ENCODE peak calls at places on chromosomes 5 and 9, in five cellular contexts. K is upper lobe of left lung; Z is hepatocyte; B is CD8-positive, alpha-beta T cell; C is left lung. W is an unnamed sample. For H3K9me3, the result is how much of the 10 kb centered on the place peaks cover.

GRCh38 chr5:160693831-160694473 is 158.1 kb downstream of the ATP10B start:
- DNase-seq in K (no peak), Z (peak), B (no peak), C (no peak), W (no peak)

GRCh38 chr9:130268521-130269131 is 3.1 kb downstream of the HMCN2 start:
- DNase-seq in K (no peak), Z (no peak), B (no peak), C (no peak), W (no peak)

GRCh38 chr5:143051244-143052058 is 281.3 kb downstream of the ARHGAP26 start:
- DNase-seq in K (no peak), Z (peak), B (no peak), C (no peak), W (no peak)

GRCh38 chr9:113528088-113528487 is 64.6 kb downstream of the RGS3 start:
- DNase-seq in K (no peak), Z (no peak), B (no peak), C (no peak), W (no peak)

GRCh38 chr9:132283863-132284262 is 70.9 kb downstream of the SETX start:
- DNase-seq in K (no peak), Z (no peak), B (no peak), C (no peak), W (no peak)

GRCh38 chr5:40198736-40199135 is 481.0 kb upstream of the PTGER4 start:
- DNase-seq in K (no peak), Z (no peak), B (no peak), C (no peak), W (no peak)

GRCh38 chr9:101387871-101388506 is 3.2 kb upstream of the BAAT start:
- DNase-seq in K (no peak), Z (peak), B (no peak), C (no peak), W (no peak)

GRCh38 chr5:39148983-39149534 is 70.3 kb downstream of the FYB1 start:
- DNase-seq in K (no peak), Z (no peak), B (no peak), C (no peak), W (no peak)

GRCh38 chr5:97102010-97102470 is 40.4 kb downstream of the LIX1 start:
- DNase-seq in K (peak), Z (peak), B (no peak), C (no peak), W (no peak)

GRCh38 chr5:39506216-39506615 is 81.4 kb upstream of the DAB2 start:
- DNase-seq in K (no peak), Z (no peak), B (no peak), C (peak), W (no peak)

GRCh38 chr5:95984287-95984938 is 22.8 kb upstream of the ELL2 start:
- DNase-seq in K (no peak), Z (no peak), B (no peak), C (no peak), W (no peak)

GRCh38 chr5:124706729-124707361 is 39.6 kb downstream of the ZNF608 start:
- DNase-seq in K (no peak), Z (peak), B (no peak), C (peak), W (no peak)

GRCh38 chr9:131747352-131747751 is 7.5 kb upstream of the RAPGEF1 start:
- DNase-seq in K (no peak), Z (peak), B (no peak), C (no peak), W (no peak)

DNA sequence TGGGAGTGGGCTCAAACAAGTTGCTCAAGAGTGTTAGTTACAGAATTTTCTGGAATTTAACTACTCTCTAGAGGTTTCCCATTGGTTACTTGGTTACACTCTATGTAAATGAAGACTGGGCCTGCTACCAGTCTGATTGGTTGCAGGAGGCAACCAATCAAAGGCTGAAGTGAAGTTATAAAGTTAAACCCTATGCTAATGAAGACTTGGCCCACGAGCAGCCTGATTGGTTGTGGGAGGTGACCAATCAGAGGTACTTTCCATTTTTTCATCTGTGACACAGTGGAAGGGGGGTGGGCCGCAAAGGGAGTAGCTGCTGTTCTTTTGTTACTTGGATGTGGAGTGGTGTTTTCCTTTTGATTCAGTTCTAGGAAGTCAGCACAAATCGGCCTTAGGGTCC is 69.4 kb downstream of the CACNA1B start:
- DNase-seq in K (no peak), Z (no peak), B (no peak), C (no peak), W (no peak)
- H3K9me3 ChIP-seq in K (under half), Z (under half), B (under half), C (under half), W (under half)

GRCh38 chr9:135170535-135170934 is 83.1 kb downstream of the OLFM1 start:
- DNase-seq in K (no peak), Z (no peak), B (no peak), C (no peak), W (no peak)
- H3K9me3 ChIP-seq in K (under half), Z (under half), B (under half), C (under half), W (under half)

GRCh38 chr5:54669285-54669684 is 151.7 kb downstream of the SNX18 start:
- DNase-seq in K (no peak), Z (no peak), B (no peak), C (no peak), W (no peak)

GRCh38 chr5:54667136-54667535 is 149.6 kb downstream of the SNX18 start:
- DNase-seq in K (no peak), Z (no peak), B (no peak), C (no peak), W (no peak)

GRCh38 chr5:54669845-54670635 is 152.5 kb downstream of the SNX18 start:
- DNase-seq in K (no peak), Z (no peak), B (no peak), C (no peak), W (no peak)

GRCh38 chr5:54671111-54671531 is 153.6 kb downstream of the SNX18 start:
- DNase-seq in K (no peak), Z (no peak), B (no peak), C (no peak), W (no peak)

DNA sequence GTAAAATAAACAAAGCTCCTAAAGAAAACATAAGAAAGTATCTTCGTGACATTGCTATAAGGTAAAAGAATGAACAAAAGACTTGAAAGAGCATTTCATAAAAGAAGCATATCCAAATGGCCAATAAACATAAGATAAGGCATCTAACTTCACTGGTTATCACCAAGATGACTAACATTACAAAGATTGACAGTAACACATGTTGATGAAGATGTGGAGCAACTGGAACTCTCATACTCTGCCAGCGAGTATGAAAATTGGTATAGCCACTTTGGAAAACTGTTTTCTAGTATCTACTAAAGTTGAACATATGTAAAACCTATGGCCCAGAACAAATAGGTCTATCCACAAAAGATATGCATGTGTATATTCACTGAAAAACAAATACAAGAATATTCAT is 150.5 kb downstream of the SNX18 start:
- DNase-seq in K (no peak), Z (no peak), B (no peak), C (no peak), W (no peak)
- H3K9me3 ChIP-seq in K (under half), Z (under half), B (under half), C (under half), W (under half)

GRCh38 chr5:179268399-179268952 is 76.8 kb downstream of the ADAMTS2 start:
- DNase-seq in K (peak), Z (no peak), B (no peak), C (peak), W (no peak)

GRCh38 chr5:179266291-179267070 is 78.8 kb downstream of the ADAMTS2 start:
- DNase-seq in K (no peak), Z (peak), B (no peak), C (peak), W (no peak)

GRCh38 chr5:179265529-179266290 is 79.6 kb downstream of the ADAMTS2 start:
- DNase-seq in K (peak), Z (peak), B (no peak), C (peak), W (no peak)

GRCh38 chr5:179267671-179268071 is 77.6 kb downstream of the ADAMTS2 start:
- DNase-seq in K (no peak), Z (no peak), B (no peak), C (peak), W (no peak)

DNA sequence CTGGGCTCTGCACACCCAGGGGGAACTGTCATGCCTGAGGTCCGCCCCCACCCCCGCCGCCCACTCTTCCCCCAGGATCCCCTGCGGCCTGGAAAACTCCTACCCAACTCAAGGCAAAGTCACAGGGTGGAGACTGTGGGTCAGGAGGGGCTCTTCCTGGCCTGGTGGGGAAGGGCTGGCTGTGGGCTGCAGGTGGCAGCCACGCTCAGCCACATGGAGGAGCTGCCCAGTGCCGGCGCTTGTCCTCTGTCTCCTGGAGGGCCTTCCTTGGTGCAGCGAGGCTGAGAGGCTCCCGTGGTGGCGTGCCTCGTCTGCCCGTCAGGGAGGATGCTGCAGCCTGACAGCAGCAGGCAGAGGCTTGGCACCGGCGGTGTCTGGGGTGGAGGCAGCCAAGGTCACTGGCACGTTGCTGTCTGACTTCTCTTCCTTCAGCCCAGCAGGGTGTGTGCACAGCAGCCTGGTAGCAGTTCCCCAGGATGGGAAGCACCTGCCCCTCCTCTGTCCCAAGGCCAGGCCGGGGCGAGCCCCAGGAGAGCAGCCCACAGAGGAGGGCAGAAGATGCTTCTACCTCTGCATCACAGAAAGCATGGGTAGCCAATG is 78.1 kb downstream of the ADAMTS2 start:
- DNase-seq in K (peak), Z (peak), B (no peak), C (peak), W (no peak)
- H3K9me3 ChIP-seq in K (under half), Z (under half), B (under half), C (under half), W (under half)

DNA sequence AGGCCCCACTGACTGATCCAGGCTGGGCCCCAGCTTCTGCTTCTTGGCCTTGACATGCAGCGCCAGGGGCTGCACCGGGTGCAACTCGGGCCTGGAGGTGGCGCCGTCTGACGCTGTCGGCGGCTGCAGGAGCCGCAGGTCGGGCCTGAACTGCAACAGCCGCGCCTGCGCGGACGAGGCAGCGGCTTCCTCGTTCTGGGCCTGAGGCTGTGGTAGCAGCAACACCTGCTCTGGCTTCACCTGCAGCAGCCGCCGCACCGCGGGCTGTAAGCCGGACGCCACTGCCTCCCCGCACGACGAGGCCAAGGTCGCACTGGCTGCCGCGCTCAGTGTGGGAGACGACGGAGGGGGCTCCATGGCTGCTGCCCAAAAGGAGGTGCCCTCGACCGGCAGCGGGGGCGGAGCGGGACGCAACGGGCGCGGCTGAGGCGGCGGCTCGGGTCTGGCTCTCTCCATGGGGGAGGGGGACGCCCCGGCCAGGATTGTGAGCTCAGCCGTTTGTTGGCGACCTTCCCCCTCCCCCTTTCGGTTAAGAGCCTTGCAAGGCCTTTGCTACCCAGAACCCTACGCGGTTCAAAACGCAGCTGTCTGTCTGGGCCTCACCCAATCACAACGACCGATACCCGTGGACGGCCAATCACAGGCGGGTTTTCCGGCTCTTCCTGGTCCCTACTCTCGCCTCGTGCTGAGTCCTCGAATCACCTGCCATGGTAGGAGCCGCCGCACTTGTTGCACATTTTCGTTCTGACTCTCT is 438 bp downstream of the SOX30 start:
- DNase-seq in K (peak), Z (no peak), B (peak), C (peak), W (peak)
- H3K9me3 ChIP-seq in K (under half), Z (under half), B (under half), C (under half), W (under half)

GRCh38 chr5:37478495-37478894 is 99.4 kb downstream of the WDR70 start:
- DNase-seq in K (no peak), Z (no peak), B (no peak), C (no peak), W (no peak)
- H3K9me3 ChIP-seq in K (under half), Z (under half), B (under half), C (under half), W (under half)

DNA sequence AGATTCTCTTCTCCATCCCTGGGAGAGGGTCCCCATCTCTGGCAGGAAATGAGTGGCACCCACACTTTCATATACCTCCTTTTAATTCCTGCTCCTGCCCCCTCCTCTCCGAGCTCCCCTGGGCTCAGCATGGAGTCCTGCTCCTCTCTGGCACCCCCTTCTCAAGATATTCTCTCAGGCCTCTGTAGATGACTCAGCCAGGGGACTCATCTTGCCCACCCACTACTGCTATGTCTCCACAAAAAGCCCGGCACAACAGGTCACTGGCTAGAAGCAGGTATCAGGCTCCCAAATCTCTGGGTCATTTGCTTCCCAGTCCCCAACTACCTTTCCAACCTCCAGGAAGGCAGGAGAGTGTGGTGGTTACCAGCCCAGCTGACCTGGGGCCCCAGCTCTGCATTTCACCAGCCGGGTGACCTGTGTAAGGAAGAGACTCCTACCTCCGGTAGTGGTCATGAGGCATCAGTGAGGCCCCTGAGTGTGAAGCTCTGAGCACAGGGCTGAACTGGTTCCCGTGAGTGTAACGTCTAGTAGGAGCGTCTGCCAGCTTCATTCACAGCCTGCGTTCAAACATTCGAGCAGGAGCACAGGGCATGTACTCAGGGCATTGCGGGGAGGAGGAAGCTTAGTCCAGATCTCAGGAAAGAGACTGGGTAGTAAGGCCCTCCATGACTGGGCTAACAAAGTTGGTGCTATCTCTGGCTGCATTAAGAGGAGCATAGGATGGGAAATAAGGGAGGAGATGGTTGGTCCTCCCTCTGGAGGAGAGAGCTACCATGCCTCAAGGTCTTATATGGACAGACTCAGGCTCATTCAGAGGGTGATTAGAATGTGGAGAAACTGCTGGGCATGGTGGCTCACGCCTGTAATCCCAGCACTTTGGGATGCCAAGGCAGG is 63.7 kb downstream of the LMX1B start:
- DNase-seq in K (no peak), Z (no peak), B (no peak), C (no peak), W (no peak)
- H3K9me3 ChIP-seq in K (under half), Z (under half), B (under half), C (under half), W (under half)

GRCh38 chr5:79875230-79875629 is 115.8 kb downstream of the MTX3 start:
- DNase-seq in K (peak), Z (no peak), B (no peak), C (no peak), W (no peak)
- H3K9me3 ChIP-seq in K (under half), Z (under half), B (under half), C (under half), W (under half)

DNA sequence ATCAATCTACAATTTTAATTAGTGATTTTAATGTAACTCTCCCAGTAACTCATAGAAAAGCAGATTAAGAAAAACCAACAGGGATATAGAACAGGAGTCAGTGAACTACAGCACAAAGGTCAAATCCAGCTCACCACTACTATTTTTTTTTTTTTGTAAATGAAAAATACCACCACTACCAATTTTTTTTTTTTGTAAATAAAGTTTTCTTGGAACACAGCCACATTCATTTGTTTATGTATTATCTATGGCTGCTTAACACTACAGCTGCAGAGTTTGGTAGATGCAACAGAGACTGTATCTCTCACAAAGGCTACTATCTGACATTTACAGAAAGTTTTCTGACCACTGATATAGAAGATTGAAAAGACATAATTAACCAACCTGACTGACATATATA is 11.7 kb downstream of the ZNF510 start:
- DNase-seq in K (no peak), Z (no peak), B (no peak), C (no peak), W (no peak)
- H3K9me3 ChIP-seq in K (half or more), Z (half or more), B (under half), C (under half), W (half or more)

W was measured in T-helper 17 cell.